ENCODE peak calls at places on chromosome 17, in eight cellular contexts. X is H1, S is neural crest cell, Y is AG10803, M is IMR-90, G is transverse colon, V is GM10248, K is progenitor cell of endocrine pancreas. D is an unnamed sample.
A peak's percentile ranks its signal among the peaks of the same experiment; 100 is the strongest.

GRCh38 chr17:12618557-12618956 is 47.1 kb upstream of the MYOCD start:
- DNase-seq in Y (peak; percentile 51), X (no peak), K (no peak), V (no peak), S (no peak), M (peak; percentile 96), G (no peak), D (peak; percentile 89)

GRCh38 chr17:77470800-77471733 is 330.3 kb downstream of the SEC14L1 start:
- DNase-seq in K (no peak), Y (no peak), M (peak; percentile 43), S (no peak), X (no peak), V (no peak), G (no peak), D (no peak)

GRCh38 chr17:34616148-34616547 is 36.8 kb downstream of the TMEM132E start:
- DNase-seq in Y (no peak), G (no peak), V (no peak), S (peak; percentile 16), X (no peak), M (no peak), K (no peak), D (no peak)

GRCh38 chr17:71830916-71831315 is 289.9 kb upstream of the SOX9 start:
- DNase-seq in M (no peak), G (no peak), K (no peak), S (peak; percentile 38), X (peak; percentile 25), Y (no peak), V (no peak), D (no peak)

GRCh38 chr17:31425646-31426045 is 34.2 kb downstream of the RAB11FIP4 start:
- DNase-seq in X (no peak), Y (no peak), M (no peak), G (no peak), V (no peak), K (no peak), S (no peak), D (no peak)

GRCh38 chr17:43524945-43525575 is 21.1 kb downstream of the ETV4 start:
- DNase-seq in Y (peak; percentile 21), G (no peak), V (no peak), M (peak; percentile 27), X (no peak), K (no peak), S (no peak), D (no peak)

GRCh38 chr17:8806206-8807069 is 7.3 kb upstream of the MFSD6L start:
- DNase-seq in V (no peak), S (no peak), K (no peak), Y (no peak), X (no peak), G (no peak), M (no peak), D (no peak)

GRCh38 chr17:45792437-45792836 is 8.3 kb downstream of the CRHR1 start:
- DNase-seq in K (no peak), S (no peak), M (no peak), V (no peak), G (no peak), X (no peak), Y (no peak), D (no peak)

GRCh38 chr17:67503184-67503583 is 126.1 kb downstream of the PITPNC1 start:
- DNase-seq in M (peak; percentile 53), K (no peak), G (no peak), Y (no peak), X (no peak), S (no peak), V (no peak), D (peak; percentile 30)

GRCh38 chr17:79850571-79851460 is 11.6 kb upstream of the CBX4 start:
- DNase-seq in G (no peak), K (no peak), V (no peak), X (no peak), Y (peak; percentile 72), S (no peak), M (peak; percentile 86), D (peak; percentile 90)

GRCh38 chr17:77110006-77110374 is 30.8 kb upstream of the SEC14L1 start:
- DNase-seq in G (no peak), M (peak; percentile 28), X (no peak), Y (peak; percentile 56), K (no peak), S (no peak), V (peak; percentile 39), D (no peak)

GRCh38 chr17:48873212-48873611 is 19.4 kb upstream of the ATP5MC1 start:
- DNase-seq in V (no peak), K (no peak), S (no peak), X (no peak), G (peak; percentile 62), Y (no peak), M (peak; percentile 10), D (no peak)

GRCh38 chr17:20997711-20998570 is 44.9 kb downstream of the USP22 start:
- DNase-seq in G (no peak), Y (no peak), X (no peak), V (no peak), K (no peak), S (no peak), M (no peak), D (no peak)

GRCh38 chr17:81871387-81872120 is 417 bp upstream of the ARHGDIA start:
- DNase-seq in M (peak; percentile 83), V (peak; percentile 99), K (peak; percentile 87), S (peak; percentile 88), Y (peak; percentile 89), X (no peak), G (peak; percentile 96), D (peak; percentile 88)

GRCh38 chr17:79085154-79085920 is 10.7 kb downstream of the ENGASE start:
- DNase-seq in V (no peak), Y (no peak), S (no peak), M (no peak), X (no peak), K (no peak), G (no peak), D (no peak)

GRCh38 chr17:44761932-44762810 is 3.4 kb downstream of the ADAM11 start:
- DNase-seq in V (no peak), S (no peak), Y (no peak), X (no peak), G (no peak), K (no peak), M (no peak), D (no peak)
- TF ChIP-seq CTCF in V (no peak), S (no peak), Y (peak; percentile 8), X (no peak), G (no peak), K (no peak), M (no peak), D (peak; percentile 28)

GRCh38 chr17:64706224-64707076 is 44.3 kb upstream of the SMURF2 start:
- DNase-seq in K (no peak), M (no peak), Y (no peak), X (no peak), S (no peak), V (no peak), G (peak; percentile 30), D (peak; percentile 87)
- TF ChIP-seq CTCF in K (no peak), M (no peak), Y (no peak), X (no peak), S (no peak), V (no peak), G (no peak), D (no peak)

GRCh38 chr17:7548585-7549400 is at the start of gene TNFSF12:
- DNase-seq in G (peak; percentile 72), M (peak; percentile 7), Y (peak; percentile 28), K (no peak), X (no peak), V (peak; percentile 76), S (peak; percentile 36), D (no peak)
- TF ChIP-seq CTCF in G (peak; percentile 8), M (peak; percentile 15), Y (no peak), K (peak; percentile 31), X (no peak), V (no peak), S (no peak), D (peak; percentile 53)

GRCh38 chr17:75774988-75775668 is 9.5 kb upstream of the UNK start:
- DNase-seq in V (no peak), S (no peak), K (no peak), Y (peak; percentile 33), M (peak; percentile 44), G (peak; percentile 13), X (no peak), D (peak; percentile 51)
- TF ChIP-seq CTCF in V (no peak), S (no peak), K (no peak), Y (no peak), M (no peak), G (no peak), X (no peak), D (no peak)

GRCh38 chr17:19703776-19704371 is 12.5 kb downstream of the SLC47A2 start:
- DNase-seq in X (no peak), V (no peak), K (no peak), S (no peak), G (no peak), Y (no peak), M (no peak), D (no peak)
- TF ChIP-seq CTCF in X (no peak), V (no peak), K (no peak), S (no peak), G (no peak), Y (no peak), M (no peak), D (no peak)

DNA sequence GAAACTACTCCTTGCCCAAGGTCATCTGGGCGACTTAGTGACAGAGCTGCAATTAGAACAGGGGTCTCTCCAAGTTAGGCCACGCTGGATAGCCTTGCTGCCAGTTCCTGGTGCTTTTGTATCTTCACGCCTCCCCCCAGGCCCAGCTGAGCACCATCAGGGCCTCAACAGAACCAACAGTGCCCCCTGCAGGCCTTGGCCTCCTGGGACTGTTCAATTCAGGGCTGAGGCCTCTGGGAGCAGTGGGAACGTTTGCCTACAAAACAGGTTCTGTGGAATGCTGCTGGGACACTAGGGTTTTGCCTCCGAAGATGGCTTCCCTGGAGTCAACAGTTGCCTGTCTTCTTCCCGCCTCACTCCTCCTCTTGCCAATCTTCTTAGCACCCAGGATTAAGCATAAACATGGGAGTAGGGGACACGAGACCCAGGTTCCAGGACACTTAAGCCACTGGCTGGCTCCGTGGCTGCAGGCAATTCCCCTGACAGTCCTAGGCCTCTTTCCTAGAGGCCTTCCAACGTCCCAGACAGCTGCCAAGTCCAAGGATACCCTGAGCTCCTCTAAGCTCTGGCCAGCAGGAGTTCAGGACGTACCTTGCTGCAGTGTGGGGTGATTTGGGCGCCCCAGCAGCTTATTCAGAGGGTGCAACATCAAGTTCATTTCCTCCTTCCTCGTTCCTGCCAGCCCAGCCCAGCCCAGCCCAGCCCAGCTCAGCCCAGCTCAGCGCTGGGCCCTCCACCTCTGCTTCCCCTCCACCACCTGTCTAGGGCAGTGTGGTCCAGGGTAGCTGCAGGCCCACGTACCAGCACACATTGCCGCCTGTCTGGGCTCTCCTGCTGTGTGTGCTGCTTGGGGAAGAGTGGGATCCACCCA is 246.6 kb upstream of the RPL38 start:
- DNase-seq in S (peak; percentile 82), V (peak; percentile 70), G (peak; percentile 69), M (no peak), K (peak; percentile 63), Y (peak; percentile 14), X (peak; percentile 59), D (no peak)
- TF ChIP-seq CTCF in S (peak; percentile 74), V (peak; percentile 49), G (no peak), M (no peak), K (peak; percentile 73), Y (peak; percentile 52), X (peak; percentile 93), D (peak; percentile 12)

GRCh38 chr17:9998060-9998459 is 93.0 kb upstream of the RCVRN start:
- DNase-seq in M (no peak), S (no peak), V (no peak), K (no peak), G (no peak), X (no peak), Y (peak; percentile 69), D (no peak)
- TF ChIP-seq CTCF in M (no peak), S (no peak), V (no peak), K (no peak), G (no peak), X (no peak), Y (no peak), D (no peak)